ENCODE peak calls at places on chromosomes 16 and 17, in four cellular contexts. C is fibroblast of lung, H is endodermal cell, O is GM23248. V is an unnamed sample.
A peak's percentile ranks its signal among the peaks of the same experiment; 100 is the strongest.

GRCh38 chr16:55506083-55506482 is 2.8 kb upstream of the LPCAT2 start:
- DNase-seq in H (peak; percentile 34), C (no peak), O (no peak), V (peak; percentile 58)

GRCh38 chr16:55056585-55057520 is 126.2 kb downstream of the IRX5 start:
- DNase-seq in O (peak; percentile 45), H (peak; percentile 90), C (no peak), V (no peak)

GRCh38 chr17:64580384-64581307 is 73.9 kb downstream of the CEP95 start:
- DNase-seq in H (no peak), O (peak; percentile 31), C (no peak), V (no peak)

GRCh38 chr17:13735444-13735843 is 133.7 kb upstream of the HS3ST3A1 start:
- DNase-seq in C (no peak), H (peak; percentile 77), O (peak; percentile 59), V (no peak)

GRCh38 chr17:50238594-50239287 is 35.5 kb upstream of the TMEM92 start:
- DNase-seq in C (peak; percentile 44), H (no peak), O (peak; percentile 76), V (no peak)

GRCh38 chr16:4217246-4218131 is 24.4 kb downstream of the SRL start:
- DNase-seq in H (peak; percentile 77), O (peak; percentile 15), C (peak; percentile 53), V (peak; percentile 69)

GRCh38 chr17:29560306-29560705 is 6.5 kb downstream of the ABHD15 start:
- DNase-seq in C (no peak), H (peak; percentile 20), O (no peak), V (no peak)

GRCh38 chr16:79297805-79298204 is 302.7 kb downstream of the MAF start:
- DNase-seq in H (no peak), C (no peak), O (no peak), V (no peak)

GRCh38 chr17:79340771-79341528 is 266.3 kb downstream of the ENGASE start:
- DNase-seq in C (no peak), O (no peak), H (no peak), V (no peak)

GRCh38 chr16:2520784-2521577 is 810 bp downstream of the AMDHD2 start:
- DNase-seq in C (no peak), O (peak; percentile 67), H (peak; percentile 70), V (no peak)

GRCh38 chr16:87728026-87728425 is 37.8 kb downstream of the KLHDC4 start:
- DNase-seq in H (no peak), O (no peak), C (peak; percentile 11), V (no peak)

GRCh38 chr17:4230142-4230541 is 33.6 kb downstream of the ANKFY1 start:
- DNase-seq in C (peak; percentile 99), O (peak; percentile 95), H (peak; percentile 67), V (peak; percentile 46)

GRCh38 chr16:74734361-74735161 is 33.9 kb upstream of the MLKL start:
- DNase-seq in O (peak; percentile 27), H (peak; percentile 83), C (no peak), V (no peak)

GRCh38 chr16:79328327-79329162 is 272.0 kb downstream of the MAF start:
- DNase-seq in O (peak; percentile 0), C (no peak), H (peak; percentile 55), V (no peak)

GRCh38 chr16:75624921-75625334 is 1.8 kb upstream of the ADAT1 start:
- DNase-seq in H (no peak), C (peak; percentile 23), O (peak; percentile 35), V (no peak)

GRCh38 chr17:50347894-50348291 is 2.0 kb downstream of the XYLT2 start:
- DNase-seq in O (no peak), H (no peak), C (no peak), V (no peak)

GRCh38 chr17:72270530-72270929 is 149.7 kb downstream of the SOX9 start:
- DNase-seq in C (peak; percentile 51), O (peak; percentile 71), H (no peak), V (no peak)

GRCh38 chr16:24747425-24747824 is 18.0 kb downstream of the TNRC6A start:
- DNase-seq in C (no peak), O (no peak), H (no peak), V (no peak)

GRCh38 chr16:78425957-78426590 is 326.6 kb downstream of the WWOX start:
- DNase-seq in C (no peak), H (no peak), O (no peak), V (no peak)

GRCh38 chr17:82168568-82168967 is 44.1 kb downstream of the CCDC57 start:
- DNase-seq in C (no peak), H (no peak), O (no peak), V (no peak)

GRCh38 chr17:73646409-73647305 is 2.4 kb upstream of the SDK2 start:
- DNase-seq in H (peak; percentile 86), C (peak; percentile 18), O (peak; percentile 18), V (no peak)

GRCh38 chr17:7213895-7214299 is 5.7 kb downstream of the DLG4 start:
- DNase-seq in O (peak; percentile 86), H (peak; percentile 99), C (peak; percentile 87), V (no peak)

GRCh38 chr16:87056083-87056482 is 261.1 kb downstream of the C16orf95 start:
- DNase-seq in H (peak; percentile 41), O (peak; percentile 66), C (peak; percentile 72), V (no peak)

GRCh38 chr16:85057948-85058347 is 30.4 kb downstream of the KIAA0513 start:
- DNase-seq in C (no peak), O (no peak), H (no peak), V (no peak)
- H3K9ac ChIP-seq in C (no peak overlapping the region), O (no peak overlapping the region), H (no peak overlapping the region), V (no peak overlapping the region)

GRCh38 chr17:18156976-18157280 is 26.7 kb upstream of the ALKBH5 start:
- DNase-seq in O (no peak), C (no peak), H (no peak), V (no peak)

GRCh38 chr17:18156171-18156975 is 27.3 kb upstream of the ALKBH5 start:
- DNase-seq in C (peak; percentile 8), H (no peak), O (peak; percentile 55), V (no peak)

GRCh38 chr17:18157354-18157985 is 26.2 kb upstream of the ALKBH5 start:
- DNase-seq in C (no peak), O (no peak), H (no peak), V (no peak)

GRCh38 chr17:18159551-18160120 is 24.0 kb upstream of the ALKBH5 start:
- DNase-seq in H (no peak), O (peak; percentile 53), C (peak; percentile 4), V (no peak)

GRCh38 chr17:18158022-18158600 is 25.5 kb upstream of the ALKBH5 start:
- DNase-seq in O (peak; percentile 99), H (peak; percentile 100), C (peak; percentile 83), V (peak; percentile 99)
- H3K9ac ChIP-seq in O (peak overlapping the region; percentile 77), H (no peak overlapping the region), C (peak overlapping the region; percentile 46), V (peak overlapping the region; percentile 51)

GRCh38 chr16:69693916-69694315 is 32.4 kb downstream of the NQO1 start:
- DNase-seq in O (no peak), H (no peak), C (no peak), V (no peak)

GRCh38 chr16:69688589-69688988 is 37.8 kb downstream of the NQO1 start:
- DNase-seq in C (no peak), O (no peak), H (no peak), V (no peak)

GRCh38 chr16:69691980-69692911 is 34.1 kb downstream of the NQO1 start:
- DNase-seq in H (no peak), C (no peak), O (peak; percentile 79), V (no peak)
- H3K9ac ChIP-seq in H (no peak overlapping the region), C (no peak overlapping the region), O (peak overlapping the region; percentile 33), V (no peak overlapping the region)

GRCh38 chr16:51922476-51922875 is 624.5 kb downstream of the TOX3 start:
- DNase-seq in H (no peak), O (no peak), C (no peak), V (no peak)

GRCh38 chr16:51919736-51920135 is 627.2 kb downstream of the TOX3 start:
- DNase-seq in C (no peak), H (no peak), O (peak; percentile 4), V (no peak)

GRCh38 chr16:51916814-51917213 is 630.1 kb downstream of the TOX3 start:
- DNase-seq in H (no peak), C (no peak), O (no peak), V (no peak)
- H3K9ac ChIP-seq in H (no peak overlapping the region), C (no peak overlapping the region), O (no peak overlapping the region), V (no peak overlapping the region)

GRCh38 chr17:57953703-57954420 is 1.4 kb downstream of the CUEDC1 start:
- DNase-seq in H (peak; percentile 75), C (no peak), O (no peak), V (no peak)
- H3K9ac ChIP-seq in H (peak overlapping the region; percentile 64), C (peak overlapping the region; percentile 95), O (peak overlapping the region; percentile 95), V (peak overlapping the region; percentile 51)

V was measured in colonic mucosa.